ENCODE peak calls at places on chromosomes 11 and 22, in seven cellular contexts. O is cardiac fibroblast, R is endodermal cell, W is WTC11, Z is esophagus squamous epithelium, B is natural killer cell, Y is AG09319. L is an unnamed sample.

GRCh38 chr22:27663812-27664211 is 137.7 kb downstream of the MN1 start:
- DNase-seq in O (no peak), R (no peak), W (no peak), Z (no peak), B (no peak), Y (no peak), L (no peak)

GRCh38 chr11:45872513-45873356 is 12.7 kb upstream of the MAPK8IP1 start:
- DNase-seq in O (peak), R (peak), W (peak), Z (no peak), B (no peak), Y (peak), L (peak)

GRCh38 chr11:118051611-118052461 is 25.0 kb upstream of the TMPRSS4 start:
- DNase-seq in O (no peak), R (no peak), W (no peak), Z (no peak), B (no peak), Y (no peak), L (no peak)

GRCh38 chr22:50308597-50308935 is 1.1 kb upstream of the PLXNB2 start:
- DNase-seq in O (peak), R (peak), W (no peak), Z (no peak), B (no peak), Y (no peak), L (no peak)

GRCh38 chr11:71206186-71206585 is 46.2 kb downstream of the SHANK2 start:
- DNase-seq in O (peak), R (no peak), W (no peak), Z (no peak), B (no peak), Y (no peak), L (no peak)

GRCh38 chr11:62208785-62209144 is 292 bp downstream of the SCGB2A1 start:
- DNase-seq in O (no peak), R (no peak), W (no peak), Z (no peak), B (no peak), Y (no peak), L (no peak)

GRCh38 chr11:61151545-61152252 is 9.5 kb downstream of the VPS37C start:
- DNase-seq in O (no peak), R (no peak), W (no peak), Z (no peak), B (no peak), Y (no peak), L (no peak)

GRCh38 chr11:100692290-100692689 is 5.2 kb downstream of the ARHGAP42 start:
- DNase-seq in O (no peak), R (no peak), W (no peak), Z (no peak), B (no peak), Y (no peak), L (no peak)

GRCh38 chr22:42400811-42401547 is 31.2 kb downstream of the NFAM1 start:
- DNase-seq in O (no peak), R (no peak), W (no peak), Z (no peak), B (no peak), Y (no peak), L (no peak)

GRCh38 chr22:43829904-43830851 is 18.1 kb upstream of the EFCAB6 start:
- DNase-seq in O (peak), R (no peak), W (no peak), Z (no peak), B (no peak), Y (no peak), L (no peak)

GRCh38 chr11:12628322-12628721 is 45.9 kb upstream of the TEAD1 start:
- DNase-seq in O (no peak), R (no peak), W (no peak), Z (no peak), B (no peak), Y (no peak), L (no peak)

GRCh38 chr22:49527611-49528419 is 299.9 kb downstream of the BRD1 start:
- DNase-seq in O (no peak), R (no peak), W (no peak), Z (no peak), B (no peak), Y (no peak), L (no peak)

GRCh38 chr22:46067159-46068111 is 82.9 kb upstream of the PPARA start:
- DNase-seq in O (no peak), R (no peak), W (peak), Z (no peak), B (no peak), Y (no peak), L (no peak)

GRCh38 chr22:31288496-31289235 is 3.6 kb downstream of the PIK3IP1 start:
- DNase-seq in O (no peak), R (no peak), W (no peak), Z (no peak), B (no peak), Y (no peak), L (no peak)

GRCh38 chr11:117144477-117145392 is 648 bp downstream of the PAFAH1B2 start:
- DNase-seq in O (peak), R (peak), W (peak), Z (peak), B (peak), Y (no peak), L (peak)

GRCh38 chr22:27885977-27886842 is 32.8 kb downstream of the PITPNB start:
- DNase-seq in O (peak), R (peak), W (peak), Z (no peak), B (no peak), Y (peak), L (peak)

GRCh38 chr11:69870772-69871171 is 51.6 kb upstream of the FGF3 start:
- DNase-seq in O (peak), R (no peak), W (no peak), Z (no peak), B (no peak), Y (no peak), L (no peak)

GRCh38 chr11:117583063-117583801 is 213.8 kb downstream of the DSCAML1 start:
- DNase-seq in O (no peak), R (peak), W (no peak), Z (no peak), B (no peak), Y (no peak), L (no peak)

GRCh38 chr11:80086496-80087055 is 645.7 kb upstream of the TENM4 start:
- DNase-seq in O (no peak), R (no peak), W (no peak), Z (no peak), B (no peak), Y (no peak), L (no peak)

GRCh38 chr11:12064136-12064953 is 46.0 kb upstream of the MICAL2 start:
- DNase-seq in O (no peak), R (no peak), W (no peak), Z (no peak), B (no peak), Y (no peak), L (no peak)

GRCh38 chr11:47331454-47332302 is 20.8 kb downstream of the MYBPC3 start:
- DNase-seq in O (no peak), R (no peak), W (no peak), Z (no peak), B (no peak), Y (no peak), L (no peak)

GRCh38 chr11:9206496-9206895 is 58.7 kb downstream of the DENND5A start:
- DNase-seq in O (peak), R (no peak), W (no peak), Z (no peak), B (no peak), Y (no peak), L (peak)

GRCh38 chr11:75792997-75793800 is 21.8 kb upstream of the UVRAG start:
- DNase-seq in O (no peak), R (no peak), W (no peak), Z (no peak), B (no peak), Y (no peak), L (no peak)

GRCh38 chr11:43937434-43938411 is 4.7 kb upstream of the C11orf96 start:
- DNase-seq in O (peak), R (no peak), W (no peak), Z (no peak), B (no peak), Y (no peak), L (peak)

GRCh38 chr11:64447717-64448598 is 89.0 kb downstream of the RPS6KA4 start:
- DNase-seq in O (peak), R (peak), W (no peak), Z (no peak), B (no peak), Y (no peak), L (peak)

GRCh38 chr11:67160872-67161783 is 42.1 kb downstream of the KDM2A start:
- DNase-seq in O (no peak), R (no peak), W (no peak), Z (no peak), B (no peak), Y (no peak), L (no peak)

GRCh38 chr22:35754761-35755160 is 37.1 kb downstream of the APOL5 start:
- DNase-seq in O (no peak), R (no peak), W (no peak), Z (no peak), B (no peak), Y (no peak), L (no peak)

GRCh38 chr22:44369916-44370804 is 57.4 kb upstream of the SHISAL1 start:
- DNase-seq in O (no peak), R (peak), W (peak), Z (no peak), B (no peak), Y (no peak), L (no peak)

GRCh38 chr11:77821349-77821851 is 456 bp downstream of the AAMDC start:
- DNase-seq in O (peak), R (no peak), W (no peak), Z (no peak), B (no peak), Y (no peak), L (peak)

GRCh38 chr22:40453676-40454075 is 83.3 kb downstream of the SGSM3 start:
- DNase-seq in O (no peak), R (no peak), W (no peak), Z (no peak), B (no peak), Y (no peak), L (no peak)

GRCh38 chr22:20580179-20580578 is 72.8 kb downstream of the MED15 start:
- DNase-seq in O (no peak), R (no peak), W (no peak), Z (no peak), B (no peak), Y (no peak), L (no peak)

GRCh38 chr11:75450826-75451783 is 18.1 kb upstream of the KLHL35 start:
- DNase-seq in O (no peak), R (peak), W (peak), Z (no peak), B (no peak), Y (no peak), L (no peak)

GRCh38 chr11:19281041-19281440 is 40.3 kb upstream of the E2F8 start:
- DNase-seq in O (no peak), R (no peak), W (no peak), Z (no peak), B (peak), Y (no peak), L (no peak)

GRCh38 chr11:36295926-36296325 is at the start of gene PRR5L:
- DNase-seq in O (no peak), R (no peak), W (no peak), Z (no peak), B (no peak), Y (no peak), L (no peak)

GRCh38 chr22:20436309-20437252 is 1.0 kb downstream of the SCARF2 start:
- DNase-seq in O (peak), R (peak), W (peak), Z (no peak), B (no peak), Y (no peak), L (no peak)

DNA sequence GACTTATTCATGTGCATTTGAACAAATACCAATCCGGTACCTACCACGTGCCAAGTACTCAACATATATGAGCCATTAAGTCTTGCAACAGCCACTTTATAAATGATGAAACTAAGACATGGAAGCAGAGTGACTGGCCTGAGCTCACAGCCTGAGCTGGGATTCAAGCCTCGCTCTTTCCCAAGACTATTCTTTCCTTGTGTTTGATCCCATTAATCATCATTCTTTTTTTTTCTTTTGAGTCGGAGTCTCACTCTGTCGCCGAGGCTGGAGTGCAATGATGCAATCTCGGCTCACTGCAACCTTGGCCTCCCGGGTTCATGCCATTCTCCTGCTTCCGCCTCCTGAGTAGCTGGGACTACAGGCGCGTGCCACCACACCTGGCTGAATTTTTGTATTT is 119.3 kb downstream of the ABTB2 start:
- DNase-seq in O (peak), R (peak), W (no peak), Z (no peak), B (no peak), Y (no peak), L (no peak)
- TF ChIP-seq CTCF in O (no peak), R (no peak), W (no peak), Z (no peak), B (no peak), Y (no peak), L (no peak)

DNA sequence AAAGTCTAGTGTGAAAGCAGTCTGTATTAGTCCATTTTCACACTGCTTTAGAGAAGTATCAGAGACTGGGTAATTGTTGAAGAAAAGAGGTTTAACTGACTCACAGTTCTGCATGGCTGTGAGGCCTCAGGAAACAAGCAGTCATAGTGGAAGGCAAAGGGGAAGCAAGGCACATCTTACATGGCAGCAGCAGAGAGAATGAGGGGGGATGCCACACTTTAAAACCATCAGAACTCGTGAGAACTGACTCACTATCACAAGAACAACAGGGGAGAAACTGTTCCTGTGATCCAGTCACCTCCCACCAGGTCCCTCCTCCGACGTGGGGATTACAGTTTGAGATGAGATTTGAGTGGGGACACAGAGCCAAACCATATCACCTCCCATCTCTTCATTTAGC is 13.8 kb upstream of the TUBA8 start:
- DNase-seq in O (no peak), R (no peak), W (no peak), Z (no peak), B (no peak), Y (no peak), L (no peak)
- TF ChIP-seq CTCF in O (no peak), R (no peak), W (no peak), Z (no peak), B (no peak), Y (no peak), L (no peak)

GRCh38 chr22:47837703-47838102 is 1075.3 kb downstream of the TBC1D22A start:
- DNase-seq in O (peak), R (peak), W (peak), Z (no peak), B (no peak), Y (no peak), L (no peak)
- TF ChIP-seq CTCF in O (peak), R (peak), W (peak), Z (no peak), B (no peak), Y (peak), L (no peak)

DNA sequence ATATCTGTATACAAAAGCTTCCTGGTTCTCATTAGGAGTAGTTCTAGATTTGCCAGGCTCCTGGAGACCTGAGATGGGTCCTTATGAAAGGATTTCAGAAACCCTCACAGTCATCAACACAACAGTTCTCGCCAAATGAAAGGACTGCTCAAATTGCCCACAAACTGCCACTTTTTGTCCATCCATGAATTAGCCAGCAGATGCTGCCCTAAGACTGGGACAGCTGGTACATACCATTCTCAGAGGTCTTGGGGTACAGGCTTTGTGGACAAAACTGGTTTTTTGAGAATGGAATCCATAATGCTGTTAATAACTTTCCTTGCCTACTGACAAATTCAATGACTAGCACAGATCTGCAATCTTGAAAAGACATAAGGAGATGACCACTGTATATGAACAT is 23.4 kb upstream of the BDNF start:
- DNase-seq in O (no peak), R (no peak), W (no peak), Z (no peak), B (no peak), Y (no peak), L (no peak)
- TF ChIP-seq CTCF in O (peak), R (no peak), W (no peak), Z (no peak), B (no peak), Y (peak), L (peak)

DNA sequence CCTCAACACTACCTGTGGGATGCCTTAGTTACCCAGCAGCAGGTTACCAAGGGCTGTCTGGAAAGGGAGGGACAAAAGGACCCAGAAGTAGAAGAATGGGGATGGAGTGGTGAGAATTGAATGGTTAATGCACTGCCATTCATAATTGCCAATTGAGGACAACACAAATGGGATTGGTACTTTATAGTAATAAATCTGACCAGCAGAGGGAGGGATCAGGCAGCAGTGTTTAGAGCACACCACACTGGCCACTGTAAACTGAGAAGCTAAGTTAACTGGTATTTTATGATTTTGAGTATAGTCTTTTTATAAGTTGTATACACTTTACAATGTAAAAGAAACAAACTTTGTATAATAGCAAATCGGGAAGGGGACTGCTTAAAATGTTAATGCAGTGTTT is 10.7 kb downstream of the TBRG1 start:
- DNase-seq in O (peak), R (no peak), W (no peak), Z (no peak), B (no peak), Y (no peak), L (peak)
- TF ChIP-seq CTCF in O (peak), R (peak), W (no peak), Z (peak), B (no peak), Y (peak), L (peak)

L was measured in brain microvascular endothelial cell.